ENCODE peak calls at places on chromosomes 7 and 10, in seven cellular contexts. One of them, this sample, is unnamed.
A peak's percentile ranks its signal among the peaks of the same experiment; 100 is the strongest.

GRCh38 chr7:47266799-47267198 is 315.1 kb downstream of the TNS3 start:
- DNase-seq in GM10248: no peak
- DNase-seq in ovary: no peak
- DNase-seq in NCI-H2029: no peak
- DNase-seq in NCI-H345: no peak
- DNase-seq in HEK293T: no peak
- DNase-seq in choroid plexus epithelial cell: peak; percentile 23
- DNase-seq in this sample: no peak

GRCh38 chr7:28621369-28621807 is 209.1 kb downstream of the CREB5 start:
- DNase-seq in GM10248: peak; percentile 23
- DNase-seq in ovary: no peak
- DNase-seq in NCI-H2029: peak; percentile 32
- DNase-seq in NCI-H345: no peak
- DNase-seq in HEK293T: no peak
- DNase-seq in choroid plexus epithelial cell: no peak
- DNase-seq in this sample: no peak

GRCh38 chr7:16764942-16765341 is 11.4 kb downstream of the TSPAN13 start:
- DNase-seq in GM10248: no peak
- DNase-seq in ovary: no peak
- DNase-seq in NCI-H2029: no peak
- DNase-seq in NCI-H345: no peak
- DNase-seq in HEK293T: no peak
- DNase-seq in choroid plexus epithelial cell: no peak
- DNase-seq in this sample: no peak

GRCh38 chr7:100162874-100163533 is 4.5 kb upstream of the TRAPPC14 start:
- DNase-seq in GM10248: no peak
- DNase-seq in ovary: no peak
- DNase-seq in NCI-H2029: no peak
- DNase-seq in NCI-H345: peak; percentile 23
- DNase-seq in HEK293T: no peak
- DNase-seq in choroid plexus epithelial cell: no peak
- DNase-seq in this sample: no peak

GRCh38 chr7:43531700-43532099 is 51.2 kb upstream of the STK17A start:
- DNase-seq in GM10248: no peak
- DNase-seq in ovary: no peak
- DNase-seq in NCI-H2029: no peak
- DNase-seq in NCI-H345: no peak
- DNase-seq in HEK293T: no peak
- DNase-seq in choroid plexus epithelial cell: no peak
- DNase-seq in this sample: no peak

GRCh38 chr10:51698473-51699063 is 827 bp downstream of the CSTF2T start:
- DNase-seq in GM10248: no peak
- DNase-seq in ovary: peak; percentile 53
- DNase-seq in NCI-H2029: no peak
- DNase-seq in NCI-H345: no peak
- DNase-seq in HEK293T: no peak
- DNase-seq in choroid plexus epithelial cell: no peak
- DNase-seq in this sample: no peak

GRCh38 chr7:16089801-16090200 is 331.5 kb downstream of the CRPPA start:
- DNase-seq in GM10248: no peak
- DNase-seq in ovary: no peak
- DNase-seq in NCI-H2029: no peak
- DNase-seq in NCI-H345: no peak
- DNase-seq in HEK293T: no peak
- DNase-seq in choroid plexus epithelial cell: no peak
- DNase-seq in this sample: no peak

GRCh38 chr10:4407783-4408182 is 418.2 kb upstream of the AKR1E2 start:
- DNase-seq in GM10248: no peak
- DNase-seq in ovary: no peak
- DNase-seq in NCI-H2029: no peak
- DNase-seq in NCI-H345: no peak
- DNase-seq in HEK293T: no peak
- DNase-seq in choroid plexus epithelial cell: peak; percentile 56
- DNase-seq in this sample: no peak

GRCh38 chr10:118968482-118968881 is 61.0 kb upstream of the NANOS1 start:
- DNase-seq in GM10248: no peak
- DNase-seq in ovary: no peak
- DNase-seq in NCI-H2029: no peak
- DNase-seq in NCI-H345: no peak
- DNase-seq in HEK293T: no peak
- DNase-seq in choroid plexus epithelial cell: no peak
- DNase-seq in this sample: peak; percentile 1

GRCh38 chr7:5594616-5595544 is 171.2 kb upstream of the TNRC18 start:
- DNase-seq in GM10248: no peak
- DNase-seq in ovary: peak; percentile 75
- DNase-seq in NCI-H2029: no peak
- DNase-seq in NCI-H345: peak; percentile 55
- DNase-seq in HEK293T: peak; percentile 52
- DNase-seq in choroid plexus epithelial cell: peak; percentile 44
- DNase-seq in this sample: no peak

GRCh38 chr7:75758491-75758890 is 13.5 kb downstream of the CCL26 start:
- DNase-seq in GM10248: no peak
- DNase-seq in ovary: no peak
- DNase-seq in NCI-H2029: no peak
- DNase-seq in NCI-H345: no peak
- DNase-seq in HEK293T: no peak
- DNase-seq in choroid plexus epithelial cell: no peak
- DNase-seq in this sample: no peak

GRCh38 chr7:40263752-40264390 is 129.1 kb downstream of the SUGCT start:
- DNase-seq in GM10248: no peak
- DNase-seq in ovary: no peak
- DNase-seq in NCI-H2029: no peak
- DNase-seq in NCI-H345: no peak
- DNase-seq in HEK293T: no peak
- DNase-seq in choroid plexus epithelial cell: no peak
- DNase-seq in this sample: no peak

GRCh38 chr10:23354630-23355343 is 10.2 kb upstream of the C10orf67 start:
- DNase-seq in GM10248: no peak
- DNase-seq in ovary: no peak
- DNase-seq in NCI-H2029: no peak
- DNase-seq in NCI-H345: no peak
- DNase-seq in HEK293T: no peak
- DNase-seq in choroid plexus epithelial cell: no peak
- DNase-seq in this sample: no peak

GRCh38 chr7:143514995-143515735 is 37.5 kb downstream of the TAS2R41 start:
- DNase-seq in GM10248: no peak
- DNase-seq in ovary: no peak
- DNase-seq in NCI-H2029: no peak
- DNase-seq in NCI-H345: no peak
- DNase-seq in HEK293T: no peak
- DNase-seq in choroid plexus epithelial cell: peak; percentile 43
- DNase-seq in this sample: no peak

GRCh38 chr7:151083071-151083823 is at the start of gene TMUB1:
- DNase-seq in GM10248: peak; percentile 86
- DNase-seq in ovary: peak; percentile 84
- DNase-seq in NCI-H2029: no peak
- DNase-seq in NCI-H345: peak; percentile 77
- DNase-seq in HEK293T: peak; percentile 74
- DNase-seq in choroid plexus epithelial cell: peak; percentile 55
- DNase-seq in this sample: no peak

GRCh38 chr7:17010637-17011300 is 129.0 kb upstream of the AGR3 start:
- DNase-seq in GM10248: no peak
- DNase-seq in ovary: no peak
- DNase-seq in NCI-H2029: no peak
- DNase-seq in NCI-H345: no peak
- DNase-seq in HEK293T: no peak
- DNase-seq in choroid plexus epithelial cell: no peak
- DNase-seq in this sample: no peak

GRCh38 chr10:68435803-68436202 is 28.7 kb upstream of the RUFY2 start:
- DNase-seq in GM10248: no peak
- DNase-seq in ovary: no peak
- DNase-seq in NCI-H2029: no peak
- DNase-seq in NCI-H345: no peak
- DNase-seq in HEK293T: no peak
- DNase-seq in choroid plexus epithelial cell: peak; percentile 10
- DNase-seq in this sample: no peak

GRCh38 chr10:106336874-106337273 is 827.6 kb downstream of the SORCS1 start:
- DNase-seq in GM10248: no peak
- DNase-seq in ovary: no peak
- DNase-seq in NCI-H2029: no peak
- DNase-seq in NCI-H345: no peak
- DNase-seq in HEK293T: no peak
- DNase-seq in choroid plexus epithelial cell: no peak
- DNase-seq in this sample: no peak

GRCh38 chr7:105759670-105760548 is 116.5 kb downstream of the ATXN7L1 start:
- DNase-seq in GM10248: peak; percentile 22
- DNase-seq in ovary: peak; percentile 65
- DNase-seq in NCI-H2029: peak; percentile 26
- DNase-seq in NCI-H345: peak; percentile 39
- DNase-seq in HEK293T: peak; percentile 15
- DNase-seq in choroid plexus epithelial cell: peak; percentile 79
- DNase-seq in this sample: peak; percentile 32

GRCh38 chr10:98855403-98856189 is 380.1 kb downstream of the HPSE2 start:
- DNase-seq in GM10248: no peak
- DNase-seq in ovary: no peak
- DNase-seq in NCI-H2029: no peak
- DNase-seq in NCI-H345: no peak
- DNase-seq in HEK293T: no peak
- DNase-seq in choroid plexus epithelial cell: no peak
- DNase-seq in this sample: no peak

GRCh38 chr10:49679480-49679893 is at the start of gene C10orf53:
- DNase-seq in GM10248: peak; percentile 42
- DNase-seq in ovary: no peak
- DNase-seq in NCI-H2029: peak; percentile 48
- DNase-seq in NCI-H345: peak; percentile 75
- DNase-seq in HEK293T: peak; percentile 80
- DNase-seq in choroid plexus epithelial cell: peak; percentile 56
- DNase-seq in this sample: no peak

GRCh38 chr7:43700059-43700501 is 29.2 kb downstream of the COA1 start:
- DNase-seq in GM10248: no peak
- DNase-seq in ovary: no peak
- DNase-seq in NCI-H2029: peak; percentile 51
- DNase-seq in NCI-H345: peak; percentile 38
- DNase-seq in HEK293T: peak; percentile 37
- DNase-seq in choroid plexus epithelial cell: peak; percentile 85
- DNase-seq in this sample: peak; percentile 44

GRCh38 chr7:108167460-108167859 is 37.3 kb upstream of the LAMB4 start:
- DNase-seq in GM10248: no peak
- DNase-seq in ovary: no peak
- DNase-seq in NCI-H2029: peak; percentile 56
- DNase-seq in NCI-H345: no peak
- DNase-seq in HEK293T: no peak
- DNase-seq in choroid plexus epithelial cell: no peak
- DNase-seq in this sample: no peak

GRCh38 chr7:47218378-47219176 is 363.3 kb downstream of the TNS3 start:
- DNase-seq in GM10248: no peak
- DNase-seq in ovary: no peak
- DNase-seq in NCI-H2029: no peak
- DNase-seq in NCI-H345: no peak
- DNase-seq in HEK293T: no peak
- DNase-seq in choroid plexus epithelial cell: no peak
- DNase-seq in this sample: no peak

GRCh38 chr7:149202831-149203231 is 7.5 kb downstream of the ZNF282 start:
- DNase-seq in GM10248: no peak
- DNase-seq in ovary: no peak
- DNase-seq in NCI-H2029: no peak
- DNase-seq in NCI-H345: no peak
- DNase-seq in HEK293T: no peak
- DNase-seq in choroid plexus epithelial cell: no peak
- DNase-seq in this sample: no peak

GRCh38 chr7:99137418-99138180 is 6.3 kb downstream of the SMURF1 start:
- DNase-seq in GM10248: no peak
- DNase-seq in ovary: no peak
- DNase-seq in NCI-H2029: no peak
- DNase-seq in NCI-H345: no peak
- DNase-seq in HEK293T: peak; percentile 31
- DNase-seq in choroid plexus epithelial cell: peak; percentile 86
- DNase-seq in this sample: no peak

GRCh38 chr7:45124351-45124750 is 12.9 kb upstream of the TBRG4 start:
- DNase-seq in GM10248: no peak
- DNase-seq in ovary: no peak
- DNase-seq in NCI-H2029: no peak
- DNase-seq in NCI-H345: no peak
- DNase-seq in HEK293T: no peak
- DNase-seq in choroid plexus epithelial cell: no peak
- DNase-seq in this sample: no peak

GRCh38 chr10:78515037-78515872 is 481.6 kb downstream of the RPS24 start:
- DNase-seq in GM10248: no peak
- DNase-seq in ovary: peak; percentile 60
- DNase-seq in NCI-H2029: no peak
- DNase-seq in NCI-H345: no peak
- DNase-seq in HEK293T: no peak
- DNase-seq in choroid plexus epithelial cell: no peak
- DNase-seq in this sample: no peak